ENCODE peak calls at places on chromosomes 16 and 17, in seven cellular contexts. One of them, this sample, is unnamed.

GRCh38 chr17:1259910-1260389 is 10.3 kb upstream of the BHLHA9 start:
- DNase-seq in left colon: no peak
- DNase-seq in naive thymus-derived CD8-positive, alpha-beta T cell: no peak
- DNase-seq in ELF-1: no peak
- DNase-seq in stimulated activated CD8-positive, alpha-beta memory T cell treated with anti-CD3 and anti-CD28 coated beads, Interleukin-4, amount 100 ng/mL, for 24 hours: no peak
- DNase-seq in activated T-helper 1 cell treated with Interleukin-2 at 50 U/mL for 16 hours: no peak
- DNase-seq in HS-27A: no peak
- DNase-seq in this sample: no peak

GRCh38 chr17:35709874-35710273 is 21.6 kb upstream of the RASL10B start:
- DNase-seq in stimulated activated CD8-positive, alpha-beta memory T cell treated with anti-CD3 and anti-CD28 coated beads, Interleukin-4, amount 100 ng/mL, for 24 hours: no peak
- DNase-seq in ELF-1: no peak
- DNase-seq in naive thymus-derived CD8-positive, alpha-beta T cell: no peak
- DNase-seq in HS-27A: no peak
- DNase-seq in activated T-helper 1 cell treated with Interleukin-2 at 50 U/mL for 16 hours: no peak
- DNase-seq in left colon: no peak
- DNase-seq in this sample: no peak

GRCh38 chr17:57672205-57672632 is 72.9 kb downstream of the CCDC182 start:
- DNase-seq in activated T-helper 1 cell treated with Interleukin-2 at 50 U/mL for 16 hours: no peak
- DNase-seq in stimulated activated CD8-positive, alpha-beta memory T cell treated with anti-CD3 and anti-CD28 coated beads, Interleukin-4, amount 100 ng/mL, for 24 hours: no peak
- DNase-seq in HS-27A: no peak
- DNase-seq in naive thymus-derived CD8-positive, alpha-beta T cell: no peak
- DNase-seq in ELF-1: no peak
- DNase-seq in left colon: no peak
- DNase-seq in this sample: no peak

GRCh38 chr17:81735181-81736102 is 23.4 kb downstream of the SLC25A10 start:
- DNase-seq in HS-27A: no peak
- DNase-seq in left colon: peak; percentile 64
- DNase-seq in naive thymus-derived CD8-positive, alpha-beta T cell: no peak
- DNase-seq in activated T-helper 1 cell treated with Interleukin-2 at 50 U/mL for 16 hours: no peak
- DNase-seq in ELF-1: peak; percentile 54
- DNase-seq in stimulated activated CD8-positive, alpha-beta memory T cell treated with anti-CD3 and anti-CD28 coated beads, Interleukin-4, amount 100 ng/mL, for 24 hours: no peak
- DNase-seq in this sample: no peak

GRCh38 chr17:37179893-37180292 is 195.9 kb upstream of the C17orf78 start:
- DNase-seq in HS-27A: no peak
- DNase-seq in left colon: no peak
- DNase-seq in activated T-helper 1 cell treated with Interleukin-2 at 50 U/mL for 16 hours: no peak
- DNase-seq in stimulated activated CD8-positive, alpha-beta memory T cell treated with anti-CD3 and anti-CD28 coated beads, Interleukin-4, amount 100 ng/mL, for 24 hours: no peak
- DNase-seq in ELF-1: no peak
- DNase-seq in naive thymus-derived CD8-positive, alpha-beta T cell: no peak
- DNase-seq in this sample: no peak

GRCh38 chr17:82793974-82794620 is 42.2 kb downstream of the TBCD start:
- DNase-seq in left colon: no peak
- DNase-seq in stimulated activated CD8-positive, alpha-beta memory T cell treated with anti-CD3 and anti-CD28 coated beads, Interleukin-4, amount 100 ng/mL, for 24 hours: no peak
- DNase-seq in naive thymus-derived CD8-positive, alpha-beta T cell: no peak
- DNase-seq in activated T-helper 1 cell treated with Interleukin-2 at 50 U/mL for 16 hours: no peak
- DNase-seq in ELF-1: peak; percentile 58
- DNase-seq in HS-27A: no peak
- DNase-seq in this sample: no peak

GRCh38 chr17:41404024-41404651 is 6.7 kb upstream of the KRT31 start:
- DNase-seq in stimulated activated CD8-positive, alpha-beta memory T cell treated with anti-CD3 and anti-CD28 coated beads, Interleukin-4, amount 100 ng/mL, for 24 hours: peak; percentile 22
- DNase-seq in ELF-1: no peak
- DNase-seq in left colon: no peak
- DNase-seq in activated T-helper 1 cell treated with Interleukin-2 at 50 U/mL for 16 hours: peak; percentile 9
- DNase-seq in HS-27A: peak; percentile 68
- DNase-seq in naive thymus-derived CD8-positive, alpha-beta T cell: no peak
- DNase-seq in this sample: no peak

GRCh38 chr17:30950189-30950588 is 20.6 kb upstream of the RNF135 start:
- DNase-seq in left colon: no peak
- DNase-seq in HS-27A: no peak
- DNase-seq in ELF-1: no peak
- DNase-seq in stimulated activated CD8-positive, alpha-beta memory T cell treated with anti-CD3 and anti-CD28 coated beads, Interleukin-4, amount 100 ng/mL, for 24 hours: no peak
- DNase-seq in naive thymus-derived CD8-positive, alpha-beta T cell: no peak
- DNase-seq in activated T-helper 1 cell treated with Interleukin-2 at 50 U/mL for 16 hours: no peak
- DNase-seq in this sample: no peak

GRCh38 chr17:7835818-7836595 is 2.0 kb downstream of the KDM6B start:
- DNase-seq in naive thymus-derived CD8-positive, alpha-beta T cell: peak; percentile 52
- DNase-seq in stimulated activated CD8-positive, alpha-beta memory T cell treated with anti-CD3 and anti-CD28 coated beads, Interleukin-4, amount 100 ng/mL, for 24 hours: no peak
- DNase-seq in activated T-helper 1 cell treated with Interleukin-2 at 50 U/mL for 16 hours: no peak
- DNase-seq in left colon: peak; percentile 84
- DNase-seq in HS-27A: no peak
- DNase-seq in ELF-1: peak; percentile 82
- DNase-seq in this sample: no peak

GRCh38 chr16:9706217-9706616 is 476.0 kb downstream of the GRIN2A start:
- DNase-seq in ELF-1: no peak
- DNase-seq in naive thymus-derived CD8-positive, alpha-beta T cell: no peak
- DNase-seq in activated T-helper 1 cell treated with Interleukin-2 at 50 U/mL for 16 hours: no peak
- DNase-seq in HS-27A: no peak
- DNase-seq in left colon: no peak
- DNase-seq in stimulated activated CD8-positive, alpha-beta memory T cell treated with anti-CD3 and anti-CD28 coated beads, Interleukin-4, amount 100 ng/mL, for 24 hours: no peak
- DNase-seq in this sample: no peak

GRCh38 chr16:70743791-70744190 is 57.2 kb downstream of the VAC14 start:
- DNase-seq in left colon: no peak
- DNase-seq in HS-27A: no peak
- DNase-seq in naive thymus-derived CD8-positive, alpha-beta T cell: no peak
- DNase-seq in ELF-1: no peak
- DNase-seq in activated T-helper 1 cell treated with Interleukin-2 at 50 U/mL for 16 hours: no peak
- DNase-seq in stimulated activated CD8-positive, alpha-beta memory T cell treated with anti-CD3 and anti-CD28 coated beads, Interleukin-4, amount 100 ng/mL, for 24 hours: no peak
- DNase-seq in this sample: no peak

GRCh38 chr17:32120086-32120485 is 22.2 kb upstream of the RHOT1 start:
- DNase-seq in HS-27A: no peak
- DNase-seq in activated T-helper 1 cell treated with Interleukin-2 at 50 U/mL for 16 hours: no peak
- DNase-seq in stimulated activated CD8-positive, alpha-beta memory T cell treated with anti-CD3 and anti-CD28 coated beads, Interleukin-4, amount 100 ng/mL, for 24 hours: no peak
- DNase-seq in ELF-1: no peak
- DNase-seq in left colon: no peak
- DNase-seq in naive thymus-derived CD8-positive, alpha-beta T cell: no peak
- DNase-seq in this sample: no peak

GRCh38 chr16:592518-593306 is 2.8 kb downstream of the RAB40C start:
- DNase-seq in naive thymus-derived CD8-positive, alpha-beta T cell: no peak
- DNase-seq in stimulated activated CD8-positive, alpha-beta memory T cell treated with anti-CD3 and anti-CD28 coated beads, Interleukin-4, amount 100 ng/mL, for 24 hours: no peak
- DNase-seq in HS-27A: no peak
- DNase-seq in activated T-helper 1 cell treated with Interleukin-2 at 50 U/mL for 16 hours: no peak
- DNase-seq in ELF-1: no peak
- DNase-seq in left colon: peak; percentile 61
- DNase-seq in this sample: no peak

GRCh38 chr17:17738901-17739300 is 57.6 kb downstream of the RAI1 start:
- DNase-seq in ELF-1: no peak
- DNase-seq in activated T-helper 1 cell treated with Interleukin-2 at 50 U/mL for 16 hours: no peak
- DNase-seq in stimulated activated CD8-positive, alpha-beta memory T cell treated with anti-CD3 and anti-CD28 coated beads, Interleukin-4, amount 100 ng/mL, for 24 hours: no peak
- DNase-seq in left colon: peak; percentile 35
- DNase-seq in naive thymus-derived CD8-positive, alpha-beta T cell: no peak
- DNase-seq in HS-27A: no peak
- DNase-seq in this sample: no peak

GRCh38 chr16:71670537-71670936 is 44.6 kb downstream of the MARVELD3 start:
- DNase-seq in naive thymus-derived CD8-positive, alpha-beta T cell: no peak
- DNase-seq in ELF-1: no peak
- DNase-seq in HS-27A: no peak
- DNase-seq in stimulated activated CD8-positive, alpha-beta memory T cell treated with anti-CD3 and anti-CD28 coated beads, Interleukin-4, amount 100 ng/mL, for 24 hours: no peak
- DNase-seq in activated T-helper 1 cell treated with Interleukin-2 at 50 U/mL for 16 hours: no peak
- DNase-seq in left colon: peak; percentile 32
- DNase-seq in this sample: no peak

GRCh38 chr16:51872536-51872935 is 674.4 kb downstream of the TOX3 start:
- DNase-seq in left colon: no peak
- DNase-seq in naive thymus-derived CD8-positive, alpha-beta T cell: no peak
- DNase-seq in HS-27A: no peak
- DNase-seq in stimulated activated CD8-positive, alpha-beta memory T cell treated with anti-CD3 and anti-CD28 coated beads, Interleukin-4, amount 100 ng/mL, for 24 hours: no peak
- DNase-seq in activated T-helper 1 cell treated with Interleukin-2 at 50 U/mL for 16 hours: no peak
- DNase-seq in ELF-1: no peak
- DNase-seq in this sample: no peak

This sample was measured in H1.